ENCODE peak calls at places on chromosomes 6 and 20, in five cellular contexts. Z is right cardiac atrium, G is PC-9, W is GM13977, E is left colon. O is an unnamed sample.

GRCh38 chr6:124199226-124199625 is 395.6 kb downstream of the NKAIN2 start:
- DNase-seq in W (no peak), E (no peak), G (no peak), Z (no peak), O (no peak)

GRCh38 chr6:118719351-118720124 is 68.1 kb upstream of the CEP85L start:
- DNase-seq in G (no peak), W (peak; percentile 53), Z (no peak), E (no peak), O (no peak)

GRCh38 chr6:57324538-57324937 is 7.1 kb downstream of the PRIM2 start:
- DNase-seq in W (no peak), E (no peak), Z (no peak), G (no peak), O (no peak)

GRCh38 chr6:80382796-80383195 is 276.3 kb downstream of the BCKDHB start:
- DNase-seq in G (no peak), E (no peak), Z (no peak), W (no peak), O (no peak)

GRCh38 chr6:145875496-145876244 is 61.1 kb upstream of the FBXO30 start:
- DNase-seq in Z (no peak), W (no peak), E (no peak), G (no peak), O (no peak)

GRCh38 chr20:49276201-49276894 is 1.5 kb downstream of the ZNFX1 start:
- DNase-seq in G (peak; percentile 24), E (no peak), W (peak; percentile 65), Z (peak; percentile 45), O (no peak)

GRCh38 chr6:56570434-56571359 is 72.0 kb downstream of the DST start:
- DNase-seq in E (no peak), W (peak; percentile 31), G (no peak), Z (no peak), O (no peak)

GRCh38 chr6:20564269-20564668 is 30.0 kb downstream of the CDKAL1 start:
- DNase-seq in Z (no peak), W (peak; percentile 34), E (no peak), G (no peak), O (no peak)

GRCh38 chr6:134821914-134822862 is 127.7 kb downstream of the ALDH8A1 start:
- DNase-seq in Z (no peak), E (no peak), W (no peak), G (no peak), O (no peak)

GRCh38 chr6:41373919-41374617 is 38.7 kb downstream of the NCR2 start:
- DNase-seq in E (no peak), Z (no peak), W (no peak), G (no peak), O (no peak)

GRCh38 chr20:13340088-13340487 is 119.0 kb downstream of the ISM1 start:
- DNase-seq in W (no peak), E (no peak), Z (no peak), G (no peak), O (no peak)

GRCh38 chr20:22070546-22070945 is 365.1 kb downstream of the PAX1 start:
- DNase-seq in W (no peak), G (no peak), Z (no peak), E (no peak), O (peak; percentile 19)

GRCh38 chr6:101402618-101403002 is 9.1 kb downstream of the GRIK2 start:
- DNase-seq in W (no peak), E (no peak), Z (peak; percentile 43), G (no peak), O (peak; percentile 49)

GRCh38 chr6:78460711-78461110 is 406.6 kb upstream of the IRAK1BP1 start:
- DNase-seq in Z (no peak), G (no peak), E (no peak), W (no peak), O (no peak)

GRCh38 chr20:63737940-63738686 is 1.5 kb upstream of the SLC2A4RG start:
- DNase-seq in G (no peak), E (peak; percentile 60), W (peak; percentile 74), Z (no peak), O (no peak)

GRCh38 chr6:53651149-53651763 is 14.3 kb downstream of the KLHL31 start:
- DNase-seq in W (peak; percentile 44), G (peak; percentile 68), Z (peak; percentile 45), E (peak; percentile 77), O (peak; percentile 53)

GRCh38 chr6:12572884-12573824 is 143.4 kb upstream of the PHACTR1 start:
- DNase-seq in Z (no peak), W (no peak), G (peak; percentile 65), E (no peak), O (no peak)

GRCh38 chr20:3818155-3819151 is 1.9 kb upstream of the AP5S1 start:
- DNase-seq in E (peak; percentile 83), W (peak; percentile 68), Z (peak; percentile 69), G (peak; percentile 76), O (peak; percentile 79)

GRCh38 chr20:14744723-14745122 is 407.3 kb upstream of the FLRT3 start:
- DNase-seq in W (no peak), Z (no peak), G (no peak), E (no peak), O (no peak)

GRCh38 chr6:165119231-165120020 is 190.0 kb downstream of the C6orf118 start:
- DNase-seq in G (no peak), E (no peak), Z (no peak), W (no peak), O (no peak)

GRCh38 chr20:1964061-1964460 is 29.8 kb downstream of the PDYN start:
- DNase-seq in G (no peak), Z (no peak), E (no peak), W (no peak), O (no peak)

GRCh38 chr6:109867970-109868358 is 110.1 kb upstream of the GPR6 start:
- DNase-seq in W (no peak), E (no peak), G (no peak), Z (no peak), O (no peak)